ENCODE peak calls at places on chromosome 19, in four cellular contexts. W is activated CD4-positive, CD25-positive, alpha-beta regulatory T cell; H is posterior cingulate gyrus; Q is head of caudate nucleus. O is an unnamed sample.

GRCh38 chr19:54792814-54793213 is 10.6 kb upstream of the KIR2DL4 start:
- DNase-seq in W (no peak), Q (no peak), H (no peak), O (no peak)

GRCh38 chr19:47232422-47233211 is 1.6 kb upstream of the BBC3 start:
- DNase-seq in Q (no peak), W (no peak), H (no peak), O (no peak)

GRCh38 chr19:12784394-12784870 is 6.9 kb upstream of the JUNB start:
- DNase-seq in W (no peak), H (no peak), Q (no peak), O (no peak)

GRCh38 chr19:17847538-17848366 is at the start of gene JAK3:
- DNase-seq in H (peak), Q (peak), W (peak), O (peak)

GRCh38 chr19:40217921-40218890 is at the start of gene TTC9B:
- DNase-seq in H (peak), W (no peak), Q (peak), O (peak)

GRCh38 chr19:41994521-41994971 is 516 bp upstream of the ATP1A3 start:
- DNase-seq in W (no peak), Q (peak), H (peak), O (no peak)

GRCh38 chr19:1901940-1902404 is 3.2 kb upstream of the ADAT3 start:
- DNase-seq in Q (peak), H (no peak), W (no peak), O (no peak)

GRCh38 chr19:48798937-48799336 is 11.9 kb downstream of the BCAT2 start:
- DNase-seq in H (peak), W (no peak), Q (no peak), O (no peak)

GRCh38 chr19:55481148-55482127 is 3.5 kb upstream of the NAT14 start:
- DNase-seq in H (peak), W (no peak), Q (no peak), O (no peak)

GRCh38 chr19:15937771-15938170 is 3.4 kb upstream of the CYP4F11 start:
- DNase-seq in H (no peak), W (no peak), Q (no peak), O (no peak)

GRCh38 chr19:32870154-32870573 is 597 bp upstream of the SLC7A9 start:
- DNase-seq in Q (no peak), H (peak), W (no peak), O (no peak)

GRCh38 chr19:3068071-3068470 is 5.8 kb upstream of the TLE5 start:
- DNase-seq in H (no peak), W (no peak), Q (no peak), O (no peak)

GRCh38 chr19:33804021-33804799 is 7.5 kb downstream of the KCTD15 start:
- DNase-seq in H (peak), Q (no peak), W (no peak), O (no peak)

GRCh38 chr19:45568732-45569131 is 15.9 kb downstream of the OPA3 start:
- DNase-seq in H (no peak), Q (no peak), W (no peak), O (no peak)

GRCh38 chr19:49338691-49339363 is 3.6 kb downstream of the CD37 start:
- DNase-seq in Q (peak), W (no peak), H (peak), O (no peak)

GRCh38 chr19:41877916-41878905 is 1.1 kb downstream of the CD79A start:
- DNase-seq in W (no peak), Q (no peak), H (no peak), O (no peak)

GRCh38 chr19:17327654-17328516 is 6.8 kb downstream of the ANO8 start:
- DNase-seq in Q (no peak), W (peak), H (no peak), O (peak)

GRCh38 chr19:40888191-40888590 is 6.2 kb upstream of the CYP2A7 start:
- DNase-seq in W (no peak), Q (no peak), H (no peak), O (no peak)

GRCh38 chr19:3707868-3708206 is 347 bp upstream of the TJP3 start:
- DNase-seq in H (no peak), W (no peak), Q (no peak), O (no peak)

GRCh38 chr19:1566392-1567115 is 1.6 kb downstream of the MEX3D start:
- DNase-seq in Q (peak), W (no peak), H (peak), O (no peak)

GRCh38 chr19:47377208-47377701 is 28.1 kb downstream of the DHX34 start:
- DNase-seq in W (no peak), H (peak), Q (peak), O (no peak)

GRCh38 chr19:46818812-46819211 is 30.4 kb upstream of the SLC1A5 start:
- DNase-seq in H (no peak), W (no peak), Q (no peak), O (no peak)

GRCh38 chr19:5877427-5877826 is 7.1 kb upstream of the FUT5 start:
- DNase-seq in H (no peak), W (no peak), Q (no peak), O (no peak)

GRCh38 chr19:42261763-42262162 is 6.8 kb upstream of the ERF start:
- DNase-seq in H (no peak), Q (no peak), W (no peak), O (no peak)

GRCh38 chr19:855566-856120 is 3.5 kb downstream of the ELANE start:
- DNase-seq in Q (no peak), H (no peak), W (no peak), O (no peak)

GRCh38 chr19:3606174-3606689 is 443 bp downstream of the TBXA2R start:
- DNase-seq in Q (no peak), H (no peak), W (no peak), O (no peak)

GRCh38 chr19:50858896-50859295 is 4.2 kb downstream of the KLK3 start:
- DNase-seq in H (no peak), W (no peak), Q (no peak), O (no peak)

GRCh38 chr19:47749326-47749725 is 4.0 kb downstream of the NOP53 start:
- DNase-seq in Q (no peak), W (no peak), H (no peak), O (no peak)

GRCh38 chr19:49481020-49481683 is 6.3 kb upstream of the RPL13A start:
- DNase-seq in W (no peak), H (no peak), Q (no peak), O (no peak)

GRCh38 chr19:31943305-31943704 is 402.1 kb upstream of the ZNF507 start:
- DNase-seq in W (no peak), Q (no peak), H (no peak), O (no peak)

GRCh38 chr19:30305346-30306060 is 66.7 kb upstream of the ZNF536 start:
- DNase-seq in Q (no peak), W (no peak), H (peak), O (no peak)

GRCh38 chr19:41588497-41589209 is 12.7 kb downstream of the CEACAM21 start:
- DNase-seq in Q (no peak), H (no peak), W (no peak), O (no peak)

GRCh38 chr19:19259741-19260140 is 13.4 kb downstream of the TM6SF2 start:
- DNase-seq in Q (no peak), H (peak), W (no peak), O (no peak)

GRCh38 chr19:13902993-13903555 is 2.8 kb downstream of the BRME1 start:
- DNase-seq in H (no peak), Q (no peak), W (no peak), O (peak)

O was measured in stimulated activated effector memory CD8-positive, alpha-beta T cell treated with anti-CD3 and anti-CD28 coated beads, Interleukin-12 subunit alpha, Interleukin-12 subunit beta, amount 100 ng/mL, for 72 hours.